ENCODE peak calls at places on chromosomes 11 and 22, in seven cellular contexts. L is K562, S is GM12878, F is HepG2, Q is SK-N-SH, Z is GM12891, X is H1. J is an unnamed sample.

GRCh38 chr11:48028909-48029685 is 48.7 kb downstream of the PTPRJ start:
- DNase-seq in L (no peak), S (no peak), F (no peak), Q (no peak), Z (no peak), X (no peak), J (no peak)

GRCh38 chr11:72675221-72675620 is 999 bp upstream of the PDE2A start:
- DNase-seq in L (no peak), S (no peak), F (no peak), Q (no peak), Z (no peak), X (no peak), J (no peak)

GRCh38 chr11:57964660-57965059 is 59.0 kb upstream of the OR9Q1 start:
- DNase-seq in L (no peak), S (no peak), F (no peak), Q (no peak), Z (no peak), X (no peak), J (no peak)

GRCh38 chr11:60923326-60923725 is 934 bp upstream of the TMEM132A start:
- DNase-seq in L (no peak), S (no peak), F (no peak), Q (peak), Z (no peak), X (no peak), J (no peak)

GRCh38 chr22:19520007-19520406 is 4.2 kb downstream of the CLDN5 start:
- DNase-seq in L (no peak), S (no peak), F (no peak), Q (no peak), Z (no peak), X (no peak), J (no peak)

GRCh38 chr11:217704-218103 is 10.2 kb downstream of the RIC8A start:
- DNase-seq in L (no peak), S (no peak), F (no peak), Q (no peak), Z (no peak), X (no peak), J (no peak)

GRCh38 chr11:69383946-69384547 is 90.1 kb downstream of the MYEOV start:
- DNase-seq in L (no peak), S (no peak), F (no peak), Q (no peak), Z (no peak), X (no peak), J (peak)

GRCh38 chr11:16093889-16094653 is 262.3 kb downstream of the SOX6 start:
- DNase-seq in L (peak), S (no peak), F (peak), Q (no peak), Z (no peak), X (no peak), J (no peak)

GRCh38 chr22:27628891-27629631 is 172.5 kb downstream of the MN1 start:
- DNase-seq in L (no peak), S (no peak), F (no peak), Q (no peak), Z (no peak), X (no peak), J (no peak)

GRCh38 chr22:27212617-27213177 is 555.3 kb downstream of the MIAT start:
- DNase-seq in L (no peak), S (no peak), F (no peak), Q (no peak), Z (no peak), X (no peak), J (no peak)

GRCh38 chr11:62073061-62073460 is 50.8 kb upstream of the INCENP start:
- DNase-seq in L (no peak), S (no peak), F (no peak), Q (no peak), Z (no peak), X (no peak), J (no peak)

GRCh38 chr11:64165482-64165841 is 451 bp downstream of the MACROD1 start:
- DNase-seq in L (peak), S (no peak), F (no peak), Q (no peak), Z (no peak), X (no peak), J (no peak)

GRCh38 chr11:128029219-128029722 is 558.1 kb downstream of the ETS1 start:
- DNase-seq in L (no peak), S (no peak), F (no peak), Q (peak), Z (no peak), X (no peak), J (no peak)

GRCh38 chr11:78957481-78958245 is 383.0 kb upstream of the NARS2 start:
- DNase-seq in L (no peak), S (no peak), F (no peak), Q (no peak), Z (no peak), X (no peak), J (no peak)

GRCh38 chr11:68904458-68904847 is 762 bp downstream of the IGHMBP2 start:
- DNase-seq in L (peak), S (no peak), F (no peak), Q (peak), Z (no peak), X (no peak), J (no peak)

GRCh38 chr11:76598426-76598839 is 72.1 kb downstream of the LRRC32 start:
- DNase-seq in L (peak), S (peak), F (peak), Q (peak), Z (peak), X (peak), J (peak)

GRCh38 chr11:128593281-128593680 is 5.9 kb upstream of the ETS1 start:
- DNase-seq in L (no peak), S (no peak), F (no peak), Q (no peak), Z (no peak), X (no peak), J (no peak)

GRCh38 chr11:8038811-8039529 is 42.0 kb upstream of the TUB start:
- DNase-seq in L (no peak), S (no peak), F (no peak), Q (no peak), Z (no peak), X (peak), J (no peak)

GRCh38 chr11:8040921-8041285 is 40.1 kb upstream of the TUB start:
- DNase-seq in L (no peak), S (no peak), F (no peak), Q (no peak), Z (no peak), X (peak), J (no peak)

GRCh38 chr11:8040261-8040920 is 40.6 kb upstream of the TUB start:
- DNase-seq in L (no peak), S (no peak), F (no peak), Q (no peak), Z (no peak), X (peak), J (no peak)

GRCh38 chr11:8038393-8038792 is 42.6 kb upstream of the TUB start:
- DNase-seq in L (no peak), S (no peak), F (no peak), Q (no peak), Z (no peak), X (peak), J (no peak)

GRCh38 chr11:8039530-8040260 is 41.3 kb upstream of the TUB start:
- DNase-seq in L (no peak), S (no peak), F (no peak), Q (no peak), Z (no peak), X (peak), J (no peak)
- TF ChIP-seq TAF1 in L (no peak), S (no peak), F (no peak), Q (no peak), Z (no peak), X (no peak), J (no peak)

GRCh38 chr11:113411536-113411935 is 24.0 kb downstream of the ANKK1 start:
- DNase-seq in L (no peak), S (no peak), F (no peak), Q (no peak), Z (no peak), X (no peak), J (no peak)

GRCh38 chr11:113417428-113417827 is 29.8 kb downstream of the ANKK1 start:
- DNase-seq in L (no peak), S (no peak), F (no peak), Q (no peak), Z (no peak), X (no peak), J (no peak)

GRCh38 chr11:113419426-113420003 is 31.9 kb downstream of the ANKK1 start:
- DNase-seq in L (no peak), S (no peak), F (no peak), Q (no peak), Z (no peak), X (no peak), J (no peak)

GRCh38 chr11:113412675-113413074 is 25.1 kb downstream of the ANKK1 start:
- DNase-seq in L (no peak), S (no peak), F (no peak), Q (no peak), Z (no peak), X (no peak), J (no peak)

DNA sequence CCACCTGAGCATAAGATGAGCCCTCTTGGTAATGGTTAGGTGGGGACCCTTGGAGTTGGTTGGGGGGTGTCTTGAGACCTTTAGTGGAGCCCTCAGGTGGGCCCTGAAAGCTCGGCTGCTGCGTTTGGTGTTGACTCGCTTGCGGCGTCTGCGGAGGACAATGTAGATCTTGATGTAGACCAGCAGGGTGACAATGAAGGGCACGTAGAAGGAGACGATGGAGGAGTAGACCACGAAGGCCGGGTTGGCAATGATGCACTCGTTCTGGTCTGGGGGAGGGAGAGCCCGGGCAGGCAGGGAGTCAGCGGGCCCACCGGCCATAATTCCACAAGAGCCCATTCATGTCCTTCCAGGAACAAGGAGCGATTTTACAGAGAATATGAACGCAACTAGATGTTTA is 27.8 kb downstream of the ANKK1 start:
- DNase-seq in L (no peak), S (no peak), F (no peak), Q (no peak), Z (no peak), X (no peak), J (no peak)
- TF ChIP-seq TAF1 in L (no peak), S (no peak), F (no peak), Q (no peak), Z (no peak), X (no peak), J (no peak)

DNA sequence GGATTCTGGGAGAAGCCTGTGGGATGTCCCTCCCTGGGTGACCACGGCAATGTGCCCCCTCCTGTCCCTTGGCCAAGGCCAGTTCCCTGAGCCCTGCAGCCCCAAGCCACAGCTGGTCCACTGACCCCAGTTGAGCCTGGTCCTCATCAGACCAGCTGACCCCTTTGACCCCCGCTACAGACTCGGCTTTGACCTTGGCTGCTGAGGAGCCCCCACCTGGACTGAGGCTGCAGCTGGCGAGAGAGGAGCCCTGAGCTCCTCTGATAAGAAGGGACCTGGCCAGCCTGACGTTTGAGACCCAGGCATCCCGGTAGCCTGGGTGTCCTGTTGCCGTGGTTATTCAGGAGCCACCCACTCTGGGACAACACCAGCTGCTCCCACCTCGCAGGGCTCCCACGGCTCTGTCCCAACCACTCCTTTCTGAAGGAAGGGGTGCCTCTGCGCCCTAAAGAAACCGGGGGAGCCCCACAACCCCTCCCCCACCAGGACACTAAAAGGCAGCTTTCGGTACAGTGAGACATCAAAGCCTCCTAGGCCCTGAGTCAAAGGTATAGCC is 3.0 kb downstream of the ASCL2 start:
- DNase-seq in L (peak), S (no peak), F (no peak), Q (no peak), Z (no peak), X (no peak), J (no peak)
- TF ChIP-seq TAF1 in L (no peak), S (no peak), F (no peak), Q (no peak), Z (no peak), X (no peak), J (no peak)

DNA sequence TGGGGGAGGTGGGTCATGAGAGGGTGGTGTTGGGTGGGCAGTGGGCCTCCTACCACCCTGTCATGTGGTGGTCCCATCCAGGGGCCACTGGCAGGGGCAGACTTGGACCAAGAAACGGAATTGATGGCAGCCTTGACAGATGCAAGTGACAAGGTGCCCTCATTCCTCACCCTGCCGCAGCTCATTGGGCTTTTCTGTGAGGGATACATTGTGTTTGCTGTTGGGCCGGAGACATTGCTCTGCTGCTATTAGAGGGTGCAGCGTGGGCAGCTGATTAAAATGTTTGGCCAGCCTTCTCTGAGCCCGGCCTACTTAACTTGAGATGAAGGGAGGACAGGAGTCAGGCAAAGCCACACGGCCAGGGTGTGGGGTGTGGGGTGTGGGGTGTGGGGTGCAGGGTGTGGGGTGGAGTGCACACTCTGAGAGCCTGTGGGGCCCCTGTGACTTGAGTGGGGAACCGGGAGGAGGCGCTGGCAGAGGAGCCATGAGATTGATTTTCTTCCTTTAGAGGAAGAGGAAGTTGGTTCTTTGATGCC is 351.5 kb downstream of the TBC1D22A start:
- DNase-seq in L (no peak), S (no peak), F (no peak), Q (no peak), Z (no peak), X (no peak), J (no peak)
- TF ChIP-seq TAF1 in L (no peak), S (no peak), F (no peak), Q (no peak), Z (no peak), X (no peak), J (no peak)

J was measured in GM12892.